ENCODE peak calls at places on chromosomes 7 and 10, in ten cellular contexts. C, U, Q, Y, I, H, R, Z, X and M are unnamed samples.
A peak's percentile ranks its signal among the peaks of the same experiment; 100 is the strongest.

GRCh38 chr10:21002097-21002878 is 105.2 kb upstream of the NEBL start:
- DNase-seq in Y (no peak), H (no peak), Q (no peak), C (no peak), R (no peak), I (peak; percentile 43), X (no peak), Z (no peak), U (no peak), M (no peak)

GRCh38 chr10:100697070-100697469 is 48.3 kb upstream of the PAX2 start:
- DNase-seq in Z (peak; percentile 41), U (peak; percentile 51), Y (peak; percentile 59), I (peak; percentile 80), H (no peak), Q (no peak), X (peak; percentile 80), C (no peak), R (no peak), M (no peak)

GRCh38 chr10:66931340-66931948 is 5.6 kb downstream of the LRRTM3 start:
- DNase-seq in X (peak; percentile 55), I (peak; percentile 54), Y (no peak), H (no peak), R (peak; percentile 74), C (peak; percentile 57), Z (peak; percentile 75), Q (no peak), U (peak; percentile 62), M (peak; percentile 41)

GRCh38 chr10:119659951-119660350 is 8.8 kb downstream of the BAG3 start:
- DNase-seq in Y (no peak), I (no peak), R (no peak), C (no peak), X (no peak), Q (no peak), U (no peak), Z (peak; percentile 34), H (no peak), M (no peak)

GRCh38 chr7:1931248-1931950 is 261.3 kb downstream of the ELFN1 start:
- DNase-seq in I (peak; percentile 36), Y (no peak), U (peak; percentile 12), X (no peak), Q (no peak), C (no peak), H (no peak), R (no peak), Z (no peak), M (no peak)

GRCh38 chr10:21317902-21318301 is 207.6 kb downstream of the SKIDA1 start:
- DNase-seq in Z (no peak), X (no peak), H (no peak), Y (no peak), Q (no peak), R (no peak), U (peak; percentile 73), I (peak; percentile 83), C (no peak), M (peak; percentile 85)

GRCh38 chr10:124641282-124642075 is 102.7 kb downstream of the FAM53B start:
- DNase-seq in X (no peak), Y (no peak), Q (no peak), Z (peak; percentile 32), I (peak; percentile 63), H (no peak), U (peak; percentile 79), R (no peak), C (no peak), M (no peak)

GRCh38 chr10:81036257-81036656 is 498.6 kb downstream of the SH2D4B start:
- DNase-seq in X (no peak), U (no peak), Y (no peak), Z (no peak), R (no peak), Q (no peak), H (no peak), I (no peak), C (no peak), M (no peak)

GRCh38 chr7:2093214-2093840 is 139.4 kb downstream of the MAD1L1 start:
- DNase-seq in R (no peak), H (no peak), X (no peak), Q (no peak), Y (no peak), C (no peak), U (no peak), Z (no peak), I (no peak), M (no peak)

GRCh38 chr10:27998954-27999275 is at the start of gene ODAD2:
- DNase-seq in H (no peak), R (no peak), Z (no peak), C (no peak), Y (no peak), I (no peak), Q (no peak), X (no peak), U (no peak), M (no peak)

GRCh38 chr7:32905175-32905662 is 13.7 kb upstream of the KBTBD2 start:
- DNase-seq in Q (peak; percentile 45), U (peak; percentile 93), C (peak; percentile 56), Z (peak; percentile 83), X (peak; percentile 42), I (peak; percentile 59), H (peak; percentile 60), Y (peak; percentile 60), R (peak; percentile 73), M (no peak)

GRCh38 chr10:73908853-73909611 is 1.9 kb upstream of the PLAU start:
- DNase-seq in I (peak; percentile 93), Y (peak; percentile 96), U (peak; percentile 96), Q (no peak), R (no peak), Z (peak; percentile 68), C (no peak), H (peak; percentile 40), X (no peak), M (peak; percentile 99)

GRCh38 chr10:30048768-30049507 is 10.4 kb downstream of the JCAD start:
- DNase-seq in H (no peak), I (no peak), Y (no peak), R (no peak), Z (no peak), U (no peak), Q (no peak), C (no peak), X (no peak), M (no peak)

GRCh38 chr10:131204406-131205152 is 106.9 kb downstream of the TCERG1L start:
- DNase-seq in Q (peak; percentile 23), U (no peak), Y (no peak), R (no peak), X (no peak), C (no peak), Z (no peak), H (no peak), I (no peak), M (no peak)

GRCh38 chr10:122323941-122324675 is 50.4 kb upstream of the PLEKHA1 start:
- DNase-seq in I (no peak), Q (no peak), Z (no peak), R (no peak), X (no peak), U (peak; percentile 88), H (no peak), C (no peak), Y (no peak), M (no peak)

GRCh38 chr7:464712-465461 is 54.8 kb downstream of the PDGFA start:
- DNase-seq in Z (no peak), X (no peak), Y (peak; percentile 39), I (no peak), Q (peak; percentile 29), R (no peak), U (peak; percentile 65), C (no peak), H (no peak), M (peak; percentile 50)

GRCh38 chr7:117597755-117598154 is 117.9 kb downstream of the CFTR start:
- DNase-seq in C (no peak), I (no peak), Q (no peak), H (no peak), X (no peak), Y (no peak), R (peak; percentile 47), U (no peak), Z (no peak), M (no peak)

GRCh38 chr7:29924684-29925083 is 64.9 kb downstream of the SCRN1 start:
- DNase-seq in R (no peak), C (no peak), Z (no peak), I (no peak), H (no peak), X (no peak), Y (no peak), U (no peak), Q (no peak), M (no peak)

GRCh38 chr7:110797656-110798055 is 293.3 kb upstream of the LRRN3 start:
- DNase-seq in H (no peak), X (no peak), C (no peak), R (no peak), Y (no peak), Q (no peak), I (no peak), Z (no peak), U (no peak), M (no peak)

GRCh38 chr10:110457851-110458582 is 39.7 kb upstream of the DUSP5 start:
- DNase-seq in U (no peak), I (no peak), C (peak; percentile 57), Y (no peak), H (no peak), Z (no peak), X (no peak), Q (no peak), R (no peak), M (no peak)
- H3K27ac ChIP-seq in U (no peak overlapping the region), I (no peak overlapping the region), C (peak overlapping the region; percentile 99), Y (no peak overlapping the region), H (no peak overlapping the region), Z (no peak overlapping the region), X (no peak overlapping the region), Q (no peak overlapping the region), R (no peak overlapping the region), M (no peak overlapping the region)

DNA sequence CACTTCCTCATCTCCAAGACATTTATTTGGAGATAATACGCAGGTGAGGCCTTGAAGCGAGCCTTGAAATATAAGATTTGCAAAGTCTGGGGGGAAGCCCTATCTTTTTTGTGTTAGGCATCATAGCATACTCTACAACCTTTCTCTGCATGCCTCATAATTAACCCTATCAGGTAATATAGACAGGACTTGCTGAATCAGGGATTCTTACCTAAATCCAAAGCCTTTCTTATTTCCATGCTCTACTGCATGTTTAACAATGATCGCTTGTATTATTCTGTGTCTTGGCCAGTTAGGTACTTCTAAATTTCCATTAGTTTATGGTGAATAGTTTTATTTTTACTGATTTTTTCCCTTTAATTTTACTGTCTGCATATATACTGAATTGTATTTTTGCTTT is 19.1 kb downstream of the SPAG6 start:
- DNase-seq in Z (no peak), C (no peak), R (no peak), U (no peak), H (no peak), I (no peak), X (no peak), Q (no peak), Y (no peak), M (no peak)
- H3K4me3 ChIP-seq in Z (no peak overlapping the region), C (no peak overlapping the region), R (no peak overlapping the region), U (no peak overlapping the region), H (no peak overlapping the region), I (no peak overlapping the region), X (no peak overlapping the region), Q (no peak overlapping the region), Y (no peak overlapping the region), M (no peak overlapping the region)

GRCh38 chr7:158860394-158860793 is 4.0 kb downstream of the DYNC2I1 start:
- DNase-seq in C (no peak), X (no peak), U (no peak), Z (no peak), Q (no peak), Y (no peak), H (no peak), I (no peak), R (no peak), M (no peak)
- H3K27ac ChIP-seq in C (no peak overlapping the region), X (no peak overlapping the region), U (no peak overlapping the region), Z (no peak overlapping the region), Q (no peak overlapping the region), Y (no peak overlapping the region), H (no peak overlapping the region), I (no peak overlapping the region), R (peak overlapping the region; percentile 75), M (no peak overlapping the region)

GRCh38 chr7:70312336-70312735 is 714.1 kb downstream of the AUTS2 start:
- DNase-seq in C (no peak), R (no peak), X (no peak), Y (no peak), U (no peak), H (no peak), I (no peak), Z (no peak), Q (no peak), M (no peak)
- H3K4me3 ChIP-seq in C (no peak overlapping the region), R (no peak overlapping the region), X (no peak overlapping the region), Y (no peak overlapping the region), U (no peak overlapping the region), H (no peak overlapping the region), I (no peak overlapping the region), Z (no peak overlapping the region), Q (no peak overlapping the region), M (no peak overlapping the region)